ENCODE peak calls at places on chromosome 9, in four cellular contexts. X, D, F and E are unnamed samples.
A peak's percentile ranks its signal among the peaks of the same experiment; 100 is the strongest.

GRCh38 chr9:115035872-115036612 is 81.9 kb downstream of the TNC start:
- DNase-seq in X (no peak), D (no peak), F (no peak), E (no peak)

GRCh38 chr9:9963861-9964260 is 648.9 kb downstream of the PTPRD start:
- DNase-seq in X (no peak), D (no peak), F (no peak), E (no peak)

GRCh38 chr9:95947118-95947517 is 71.6 kb downstream of the ERCC6L2 start:
- DNase-seq in X (no peak), D (no peak), F (no peak), E (no peak)

GRCh38 chr9:131625388-131625787 is 80.1 kb downstream of the PRRT1B start:
- DNase-seq in X (no peak), D (no peak), F (no peak), E (no peak)

GRCh38 chr9:70510157-70510770 is 95.8 kb upstream of the KLF9 start:
- DNase-seq in X (peak; percentile 49), D (no peak), F (no peak), E (peak; percentile 36)

GRCh38 chr9:20217596-20217995 is 404.7 kb downstream of the MLLT3 start:
- DNase-seq in X (no peak), D (no peak), F (no peak), E (no peak)

GRCh38 chr9:107214381-107214780 is 68.7 kb upstream of the RAD23B start:
- DNase-seq in X (no peak), D (no peak), F (no peak), E (no peak)

GRCh38 chr9:122403381-122404002 is 32.7 kb downstream of the PTGS1 start:
- DNase-seq in X (no peak), D (no peak), F (no peak), E (no peak)

GRCh38 chr9:93161801-93162635 is 21.9 kb upstream of the WNK2 start:
- DNase-seq in X (no peak), D (no peak), F (no peak), E (no peak)

GRCh38 chr9:79868532-79869189 is 296.9 kb downstream of the TLE4 start:
- DNase-seq in X (no peak), D (no peak), F (no peak), E (no peak)

GRCh38 chr9:22134390-22134789 is 125.3 kb upstream of the CDKN2B start:
- DNase-seq in X (no peak), D (no peak), F (no peak), E (no peak)

GRCh38 chr9:89598926-89599325 is 5.9 kb upstream of the GADD45G start:
- DNase-seq in X (no peak), D (no peak), F (no peak), E (no peak)